ENCODE peak calls at places on chromosome 20, in four cellular contexts. P is HepG2, Q is astrocyte, T is A549. U is an unnamed sample. For H3K4me1, the result is how much of the 10 kb centered on the place peaks cover.

GRCh38 chr20:54515788-54516324 is 40.5 kb downstream of the DOK5 start:
- DNase-seq in T (no peak), P (no peak), Q (no peak), U (no peak)

GRCh38 chr20:9301129-9302072 is 213.0 kb upstream of the LAMP5 start:
- DNase-seq in P (peak), Q (peak), T (peak), U (peak)

GRCh38 chr20:10469599-10469998 is 34.5 kb downstream of the SLX4IP start:
- DNase-seq in P (peak), T (peak), Q (peak), U (peak)

GRCh38 chr20:33165416-33166055 is 2.4 kb upstream of the BPIFA2 start:
- DNase-seq in Q (no peak), T (no peak), P (no peak), U (no peak)

GRCh38 chr20:33009214-33010132 is 2.0 kb downstream of the BPIFB2 start:
- DNase-seq in P (peak), Q (no peak), T (no peak), U (peak)

GRCh38 chr20:64216036-64216435 is 39.5 kb upstream of the PCMTD2 start:
- DNase-seq in P (no peak), Q (no peak), T (no peak), U (no peak)

GRCh38 chr20:2742934-2743559 is 50.5 kb downstream of the EBF4 start:
- DNase-seq in T (peak), P (peak), Q (peak), U (peak)

GRCh38 chr20:36573798-36574277 is 441 bp downstream of the TGIF2 start:
- DNase-seq in Q (no peak), T (no peak), P (peak), U (peak)

GRCh38 chr20:57867807-57868206 is 158.0 kb upstream of the PMEPA1 start:
- DNase-seq in P (no peak), Q (no peak), T (no peak), U (no peak)

GRCh38 chr20:14824996-14825395 is 487.6 kb upstream of the FLRT3 start:
- DNase-seq in T (no peak), P (no peak), Q (no peak), U (no peak)

GRCh38 chr20:55200317-55200716 is 724.9 kb downstream of the DOK5 start:
- DNase-seq in T (no peak), Q (no peak), P (no peak), U (no peak)

GRCh38 chr20:61520761-61521460 is 268.9 kb downstream of the CDH4 start:
- DNase-seq in T (no peak), Q (peak), P (no peak), U (peak)

GRCh38 chr20:14470231-14470894 is 133.0 kb upstream of the FLRT3 start:
- DNase-seq in T (peak), P (peak), Q (no peak), U (no peak)

GRCh38 chr20:5073154-5074049 is 46.4 kb downstream of the PCNA start:
- DNase-seq in T (peak), Q (peak), P (peak), U (peak)

GRCh38 chr20:34058831-34059230 is 53.2 kb downstream of the EIF2S2 start:
- DNase-seq in Q (no peak), T (no peak), P (no peak), U (no peak)

GRCh38 chr20:10792291-10792690 is 118.5 kb upstream of the JAG1 start:
- DNase-seq in T (no peak), Q (no peak), P (no peak), U (peak)

GRCh38 chr20:61750093-61750492 is 315.6 kb downstream of the TAF4 start:
- DNase-seq in P (no peak), T (no peak), Q (no peak), U (no peak)

GRCh38 chr20:54284928-54285704 is 77.2 kb downstream of the PFDN4 start:
- DNase-seq in T (no peak), P (no peak), Q (peak), U (no peak)

GRCh38 chr20:1949711-1950110 is 44.1 kb downstream of the PDYN start:
- DNase-seq in P (no peak), T (no peak), Q (no peak), U (no peak)

GRCh38 chr20:6908673-6909072 is 141.2 kb downstream of the BMP2 start:
- DNase-seq in P (no peak), T (no peak), Q (no peak), U (no peak)

GRCh38 chr20:30168025-30168799 is 1089.3 kb upstream of the DEFB115 start:
- DNase-seq in T (no peak), Q (no peak), P (no peak), U (no peak)

GRCh38 chr20:44166477-44166876 is 20.5 kb downstream of the JPH2 start:
- DNase-seq in Q (peak), T (peak), P (no peak), U (no peak)

GRCh38 chr20:45097485-45098095 is 3.3 kb downstream of the KCNS1 start:
- DNase-seq in P (no peak), T (peak), Q (peak), U (peak)

GRCh38 chr20:12294684-12295083 is 377.0 kb downstream of the BTBD3 start:
- DNase-seq in P (no peak), Q (no peak), T (no peak), U (no peak)

GRCh38 chr20:3276400-3277015 is 37.5 kb upstream of the SLC4A11 start:
- DNase-seq in Q (no peak), P (peak), T (peak), U (no peak)

GRCh38 chr20:34458631-34459030 is 57.6 kb upstream of the DYNLRB1 start:
- DNase-seq in P (no peak), Q (no peak), T (no peak), U (no peak)

GRCh38 chr20:35311409-35311808 is 19.2 kb upstream of the FAM83C start:
- DNase-seq in T (peak), Q (peak), P (no peak), U (no peak)

GRCh38 chr20:58682656-58683055 is 9.9 kb upstream of the NPEPL1 start:
- DNase-seq in Q (peak), P (no peak), T (no peak), U (no peak)

GRCh38 chr20:43853174-43853803 is 61.4 kb upstream of the TOX2 start:
- DNase-seq in P (no peak), T (no peak), Q (no peak), U (no peak)

GRCh38 chr20:34904202-34904621 is 27.8 kb downstream of the ACSS2 start:
- DNase-seq in Q (no peak), T (no peak), P (no peak), U (no peak)

GRCh38 chr20:34083137-34083536 is 28.9 kb downstream of the EIF2S2 start:
- DNase-seq in P (no peak), Q (peak), T (peak), U (peak)

GRCh38 chr20:58054744-58055373 is 173.6 kb downstream of the ANKRD60 start:
- DNase-seq in T (no peak), P (no peak), Q (no peak), U (no peak)

GRCh38 chr20:53080969-53081871 is 109.1 kb downstream of the TSHZ2 start:
- DNase-seq in T (peak), P (peak), Q (peak), U (no peak)

GRCh38 chr20:39458452-39458851 is 496.3 kb downstream of the DHX35 start:
- DNase-seq in Q (no peak), T (no peak), P (no peak), U (no peak)

GRCh38 chr20:32474009-32474716 is 111.0 kb downstream of the NOL4L start:
- DNase-seq in T (no peak), Q (no peak), P (peak), U (peak)

GRCh38 chr20:2695206-2695983 is 2.8 kb downstream of the EBF4 start:
- DNase-seq in Q (no peak), P (no peak), T (no peak), U (peak)

GRCh38 chr20:61861054-61861841 is 204.4 kb downstream of the TAF4 start:
- DNase-seq in T (no peak), Q (peak), P (no peak), U (no peak)

GRCh38 chr20:19709635-19710335 is 48.3 kb upstream of the RIN2 start:
- DNase-seq in P (no peak), T (no peak), Q (no peak), U (no peak)

GRCh38 chr20:34585019-34585418 is 26.5 kb downstream of the MAP1LC3A start:
- DNase-seq in P (no peak), Q (no peak), T (no peak), U (no peak)

GRCh38 chr20:44886276-44886671 is 769 bp downstream of the YWHAB start:
- DNase-seq in P (no peak), T (no peak), Q (no peak), U (no peak)

DNA sequence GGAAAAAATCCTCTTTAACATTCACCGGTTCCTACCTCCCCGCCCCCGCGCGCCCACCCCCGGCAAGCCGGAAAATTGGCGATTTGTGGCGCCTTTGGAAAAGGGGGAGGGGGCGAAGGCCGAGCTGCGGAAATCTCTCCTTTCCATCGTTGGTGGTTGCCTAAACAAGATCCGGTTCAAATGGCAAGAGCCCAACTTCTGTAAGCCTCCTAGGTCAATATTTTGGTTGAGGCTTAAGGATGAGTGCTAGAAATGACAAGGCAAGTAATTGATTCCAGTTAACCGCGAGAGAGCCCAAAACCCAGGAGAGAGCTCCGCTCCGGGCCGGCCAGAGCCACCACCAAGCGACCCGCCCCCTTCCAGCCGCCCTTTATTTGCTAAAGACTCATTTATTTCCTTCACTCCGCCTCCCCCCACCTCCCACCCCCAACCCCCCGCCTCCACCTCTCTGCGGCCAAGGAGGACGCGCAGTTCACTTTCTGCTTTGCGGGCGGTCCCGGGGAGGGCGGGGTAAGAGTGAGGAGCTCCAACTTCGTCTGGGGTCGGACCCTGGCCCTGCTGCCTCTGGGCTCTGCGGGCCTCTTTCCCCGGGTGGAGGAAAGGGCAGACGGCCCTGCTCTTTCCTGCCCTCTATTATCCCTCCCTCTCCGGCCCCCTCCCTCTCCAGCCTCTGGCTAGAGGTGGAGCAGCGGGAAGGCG is 838 bp upstream of the NKX2-2 start:
- DNase-seq in T (no peak), P (no peak), Q (no peak), U (peak)
- H3K4me1 ChIP-seq in T (under half), P (under half), Q (under half), U (under half)

GRCh38 chr20:62924567-62925419 is 1.5 kb downstream of the DIDO1 start:
- DNase-seq in P (peak), Q (peak), T (peak), U (no peak)

GRCh38 chr20:62920039-62920645 is 6.2 kb downstream of the DIDO1 start:
- DNase-seq in T (no peak), Q (no peak), P (no peak), U (no peak)

GRCh38 chr20:62921119-62921687 is 5.1 kb downstream of the DIDO1 start:
- DNase-seq in P (peak), T (peak), Q (peak), U (peak)

GRCh38 chr20:62923669-62924566 is 2.4 kb downstream of the DIDO1 start:
- DNase-seq in Q (no peak), P (peak), T (no peak), U (no peak)

DNA sequence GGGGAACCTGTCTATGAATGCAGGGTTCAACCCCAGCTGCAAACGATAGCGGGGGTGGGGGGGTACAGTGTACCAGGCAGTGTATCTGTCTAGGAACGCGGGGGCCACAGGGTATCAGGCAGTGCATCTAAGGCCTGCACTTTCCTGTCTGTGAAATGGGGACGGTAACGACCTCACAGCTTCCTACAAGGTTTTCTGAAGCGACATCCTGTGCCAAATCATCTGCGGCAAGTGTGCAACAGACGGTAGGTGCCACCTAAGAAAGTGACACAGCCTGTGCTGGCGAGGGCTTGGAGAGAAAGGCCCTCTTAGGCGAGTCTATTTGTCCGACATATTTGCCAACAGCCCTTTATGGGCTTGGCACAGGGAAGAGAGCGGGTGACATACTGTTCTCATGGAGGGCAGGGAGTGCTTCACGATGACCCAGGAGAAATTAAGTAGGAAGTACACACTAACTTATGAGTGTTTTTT is 3.8 kb downstream of the DIDO1 start:
- DNase-seq in P (no peak), T (no peak), Q (no peak), U (peak)
- H3K4me2 ChIP-seq in P (peak), T (peak), Q (no peak), U (no peak)

GRCh38 chr20:59777814-59778575 is 155.4 kb downstream of the SYCP2 start:
- DNase-seq in P (no peak), T (no peak), Q (no peak), U (no peak)
- H3K4me1 ChIP-seq in P (under half), T (under half), Q (under half), U (under half)

DNA sequence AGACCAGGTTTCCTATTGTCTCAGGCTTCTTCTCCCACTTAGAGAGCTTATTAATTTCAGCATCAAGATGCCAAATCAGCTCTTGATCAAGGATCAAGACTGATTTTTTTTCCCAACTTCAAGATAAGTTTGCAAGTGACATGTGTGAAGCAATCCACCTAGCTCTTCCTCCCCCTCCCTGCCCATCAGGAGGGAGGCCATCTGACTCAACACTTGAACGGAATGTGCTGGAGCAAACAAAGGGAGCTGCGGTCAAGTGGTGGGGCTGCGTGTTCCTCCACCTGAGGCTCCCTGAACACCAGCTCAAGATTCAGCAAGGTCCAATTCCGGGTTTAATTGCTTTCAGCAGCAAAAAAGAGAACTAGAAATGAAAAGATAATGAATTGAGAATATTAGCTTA is 38.7 kb downstream of the TTI1 start:
- DNase-seq in Q (peak), P (peak), T (peak), U (peak)
- H3K4me2 ChIP-seq in Q (peak), P (no peak), T (peak), U (no peak)

GRCh38 chr20:41047279-41047974 is 18.8 kb downstream of the TOP1 start:
- DNase-seq in T (no peak), Q (no peak), P (no peak), U (no peak)
- H3K4me1 ChIP-seq in T (half or more), Q (under half), P (half or more), U (half or more)

GRCh38 chr20:48711044-48711428 is 116.8 kb downstream of the PREX1 start:
- DNase-seq in Q (no peak), P (no peak), T (no peak), U (no peak)
- H3K4me2 ChIP-seq in Q (no peak), P (no peak), T (no peak), U (no peak)

GRCh38 chr20:17646901-17647301 is 35.1 kb downstream of the RRBP1 start:
- DNase-seq in P (no peak), T (no peak), Q (no peak), U (peak)

GRCh38 chr20:17647391-17648305 is 34.4 kb downstream of the RRBP1 start:
- DNase-seq in P (no peak), T (no peak), Q (no peak), U (peak)

GRCh38 chr20:17645546-17646208 is 36.4 kb downstream of the RRBP1 start:
- DNase-seq in Q (no peak), T (no peak), P (no peak), U (peak)

GRCh38 chr20:17645010-17645409 is 37.0 kb downstream of the RRBP1 start:
- DNase-seq in Q (no peak), T (no peak), P (no peak), U (no peak)

DNA sequence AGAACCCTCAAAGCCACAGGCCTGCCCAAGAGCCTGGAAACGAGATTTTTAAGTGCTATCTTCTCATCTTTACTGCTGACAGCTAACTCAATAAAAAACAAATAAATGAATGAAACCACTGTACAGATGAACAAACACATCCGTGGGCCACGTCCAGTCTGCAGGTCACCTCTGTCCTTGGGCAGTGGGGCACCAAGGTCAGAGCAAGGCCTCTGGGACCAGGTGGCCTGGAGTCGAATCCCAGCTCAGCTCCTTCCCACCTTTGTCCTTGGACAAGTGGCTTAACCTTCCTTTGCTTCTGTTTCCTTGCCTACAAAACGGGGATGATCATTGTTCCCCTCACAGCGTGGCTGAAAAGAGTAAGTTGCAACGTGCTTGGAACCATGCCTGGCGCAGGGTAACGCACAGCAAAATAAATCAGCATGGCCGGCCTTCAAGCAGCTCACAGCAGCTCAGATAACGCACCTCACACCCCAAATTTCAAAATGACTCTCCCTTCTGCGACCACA is 35.8 kb downstream of the RRBP1 start:
- DNase-seq in T (no peak), Q (no peak), P (peak), U (no peak)
- H3K4me1 ChIP-seq in T (under half), Q (under half), P (under half), U (under half)

DNA sequence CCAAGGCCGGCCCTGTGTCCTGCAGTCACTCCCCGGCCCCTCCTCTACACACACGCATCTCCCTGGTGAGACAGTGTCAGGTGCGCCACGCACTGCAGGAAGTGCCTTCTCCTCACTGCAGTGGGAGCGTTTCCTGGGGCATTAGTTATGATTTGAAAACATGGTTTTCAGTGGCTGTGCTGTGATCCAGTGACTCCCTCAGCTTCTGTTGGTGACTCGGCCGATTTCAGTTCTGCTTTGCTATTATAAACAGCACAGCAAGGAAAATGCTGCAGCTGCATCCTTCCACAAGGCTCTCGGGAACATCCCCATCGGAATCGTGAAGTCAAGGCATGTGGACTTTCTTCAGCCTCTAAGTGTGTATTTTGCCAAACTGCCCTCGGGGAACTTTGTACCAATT is 54.3 kb downstream of the GINS1 start:
- DNase-seq in Q (no peak), T (no peak), P (no peak), U (peak)
- H3K4me2 ChIP-seq in Q (no peak), T (no peak), P (no peak), U (no peak)

GRCh38 chr20:51451484-51451883 is 91.0 kb downstream of the NFATC2 start:
- DNase-seq in T (no peak), P (no peak), Q (no peak), U (no peak)
- H3K4me1 ChIP-seq in T (under half), P (under half), Q (under half), U (under half)